ENCODE peak calls at places on chromosomes 5 and 9, in nine cellular contexts. V, X, T, P, Z, W, A, I and B are unnamed samples.

GRCh38 chr5:139543423-139543991 is 17.6 kb upstream of the UBE2D2 start:
- DNase-seq in V (peak; percentile 81), Z (peak; percentile 81), X (peak; percentile 59), W (peak; percentile 83), A (peak; percentile 27), T (peak; percentile 88), I (peak; percentile 34), P (no peak), B (no peak)

GRCh38 chr9:123065191-123065590 is 31.7 kb downstream of the GPR21 start:
- DNase-seq in V (no peak), Z (no peak), T (no peak), I (no peak), P (no peak), W (no peak), A (no peak), X (no peak), B (no peak)

GRCh38 chr5:74954919-74955318 is 88.7 kb upstream of the FAM169A start:
- DNase-seq in Z (no peak), W (no peak), T (no peak), V (no peak), P (peak; percentile 79), I (no peak), A (peak; percentile 33), X (peak; percentile 54), B (no peak)

GRCh38 chr9:117936185-117936758 is 232.1 kb downstream of the TLR4 start:
- DNase-seq in T (no peak), I (no peak), P (no peak), V (no peak), W (peak; percentile 68), A (no peak), X (no peak), Z (no peak), B (no peak)

GRCh38 chr5:134146651-134147544 is 29.9 kb downstream of the SKP1 start:
- DNase-seq in Z (no peak), V (no peak), A (no peak), T (no peak), X (no peak), I (no peak), W (no peak), P (no peak), B (no peak)

GRCh38 chr9:127133739-127134167 is 11.3 kb upstream of the ANGPTL2 start:
- DNase-seq in I (no peak), V (peak; percentile 48), P (peak; percentile 49), X (peak; percentile 74), W (no peak), A (peak; percentile 62), Z (no peak), T (no peak), B (no peak)

GRCh38 chr9:109912082-109912581 is 132.1 kb downstream of the PALM2AKAP2 start:
- DNase-seq in A (peak; percentile 64), X (peak; percentile 34), P (peak; percentile 94), W (no peak), Z (no peak), I (no peak), V (no peak), T (no peak), B (no peak)

GRCh38 chr5:139873033-139873794 is 77.6 kb downstream of the PSD2 start:
- DNase-seq in P (no peak), V (no peak), T (no peak), X (no peak), A (no peak), W (no peak), Z (no peak), I (no peak), B (no peak)

DNA sequence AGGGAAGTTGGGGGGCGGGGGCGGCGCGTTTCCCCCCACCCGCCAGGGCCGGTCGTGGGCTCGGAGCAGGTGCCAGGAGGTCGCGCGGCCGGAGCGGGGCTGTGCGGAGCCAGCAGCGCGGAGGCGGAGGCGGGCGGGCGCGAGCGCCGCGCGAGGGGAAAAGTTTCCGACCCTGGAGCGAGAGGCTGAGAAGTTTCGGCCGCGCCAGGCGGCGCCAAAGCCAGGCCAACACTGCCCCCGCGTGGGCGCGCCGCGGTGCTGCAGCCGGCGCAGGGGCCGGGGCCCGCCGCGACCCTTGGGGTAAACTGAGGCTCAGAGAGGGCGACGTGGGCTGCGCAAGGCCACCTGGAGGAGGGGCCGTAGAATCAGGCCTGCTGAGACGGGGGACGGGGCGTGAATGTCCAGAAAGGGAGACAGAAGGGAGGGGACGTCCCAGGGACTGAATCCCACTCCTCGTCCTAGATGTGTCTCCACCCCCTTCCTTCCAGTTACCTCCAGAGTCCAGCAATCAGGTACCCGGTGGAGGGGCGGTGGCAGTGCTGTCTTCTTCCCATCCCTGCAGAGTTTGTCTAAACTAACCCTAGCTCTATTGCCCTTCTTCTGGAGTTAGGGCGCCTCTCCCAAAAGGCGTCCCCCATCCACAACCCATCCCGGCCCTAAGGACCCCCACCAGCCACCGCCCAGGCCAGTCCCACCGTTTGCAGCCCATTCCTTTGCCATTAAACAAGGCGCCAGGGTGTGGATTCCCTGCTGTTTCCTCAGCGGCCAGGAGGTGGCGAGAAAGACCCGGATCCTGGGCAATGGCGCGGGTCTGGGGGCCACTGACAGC is 10.2 kb downstream of the C9orf50 start:
- DNase-seq in A (peak; percentile 68), I (peak; percentile 62), X (peak; percentile 77), T (peak; percentile 94), W (peak; percentile 72), Z (peak; percentile 83), V (peak; percentile 82), P (peak; percentile 30), B (no peak)
- H3K4me3 ChIP-seq in A (peak overlapping the region; percentile 60), I (peak overlapping the region; percentile 77), X (peak overlapping the region; percentile 45), T (peak overlapping the region; percentile 56), W (peak overlapping the region; percentile 51), Z (peak overlapping the region; percentile 57), V (peak overlapping the region; percentile 60), P (peak overlapping the region; percentile 53), B (peak overlapping the region; percentile 59)

GRCh38 chr9:138020795-138021182 is 143.2 kb downstream of the CACNA1B start:
- DNase-seq in V (no peak), I (no peak), X (no peak), T (peak; percentile 59), A (no peak), P (no peak), W (no peak), Z (no peak), B (no peak)

GRCh38 chr9:138021251-138022056 is 143.9 kb downstream of the CACNA1B start:
- DNase-seq in V (no peak), Z (no peak), W (no peak), X (no peak), A (no peak), P (no peak), I (no peak), T (peak; percentile 67), B (no peak)

GRCh38 chr9:138023394-138024124 is 146.0 kb downstream of the CACNA1B start:
- DNase-seq in V (no peak), W (no peak), P (no peak), A (no peak), T (peak; percentile 61), I (no peak), Z (no peak), X (no peak), B (no peak)

GRCh38 chr9:138022756-138023393 is 145.3 kb downstream of the CACNA1B start:
- DNase-seq in I (no peak), P (no peak), A (no peak), Z (no peak), T (peak; percentile 52), V (no peak), W (no peak), X (no peak), B (no peak)

GRCh38 chr9:138022121-138022741 is 144.6 kb downstream of the CACNA1B start:
- DNase-seq in T (peak; percentile 54), P (no peak), X (peak; percentile 2), Z (no peak), A (peak; percentile 1), V (no peak), I (no peak), W (peak; percentile 11), B (peak; percentile 48)
- TF ChIP-seq CTCF in T (no peak), P (peak; percentile 26), X (peak; percentile 22), Z (peak; percentile 28), A (peak; percentile 20), V (no peak), I (no peak), W (peak; percentile 31), B (peak; percentile 18)

DNA sequence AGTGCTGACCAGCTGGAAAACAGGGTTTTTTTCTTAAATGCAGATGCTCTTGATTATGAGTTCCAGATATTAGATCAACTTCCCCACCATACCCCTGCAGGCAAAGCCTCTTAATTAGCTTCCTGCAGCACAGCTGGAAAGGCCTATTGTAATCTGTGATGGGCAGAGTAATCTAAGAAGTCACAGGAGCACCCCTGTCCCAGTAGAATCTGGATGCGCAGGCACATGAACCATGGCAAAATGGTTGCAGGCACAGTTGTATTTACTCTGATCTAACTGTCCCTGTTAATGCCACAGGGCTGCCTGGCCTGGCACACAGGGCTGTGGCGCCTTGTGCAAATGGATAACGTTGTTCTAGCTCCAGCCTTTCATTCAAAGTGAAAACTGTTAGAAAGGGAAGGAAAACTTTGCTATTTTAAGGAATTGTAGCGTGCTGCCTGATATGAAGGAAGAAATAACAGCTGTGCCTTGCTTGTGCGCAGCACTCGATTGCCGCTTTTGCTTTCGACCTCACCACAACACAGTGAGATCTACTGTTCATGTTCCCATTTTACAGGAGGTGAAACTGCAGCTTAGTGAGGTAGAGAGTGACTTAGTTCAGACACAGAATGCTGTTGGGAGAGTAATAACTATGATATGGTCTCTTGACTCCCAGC is 2.3 kb downstream of the TGFBI start:
- DNase-seq in P (no peak), I (no peak), W (no peak), T (no peak), V (no peak), A (no peak), Z (no peak), X (no peak), B (peak; percentile 39)
- H3K4me3 ChIP-seq in P (no peak overlapping the region), I (no peak overlapping the region), W (no peak overlapping the region), T (peak overlapping the region; percentile 53), V (peak overlapping the region; percentile 56), A (peak overlapping the region; percentile 75), Z (peak overlapping the region; percentile 50), X (no peak overlapping the region), B (peak overlapping the region; percentile 76)

GRCh38 chr5:72152506-72152905 is 45.2 kb downstream of the MAP1B start:
- DNase-seq in V (no peak), T (no peak), A (no peak), P (no peak), W (no peak), Z (no peak), X (no peak), I (no peak), B (no peak)

GRCh38 chr5:72151169-72151568 is 43.9 kb downstream of the MAP1B start:
- DNase-seq in P (peak; percentile 33), X (peak; percentile 51), A (no peak), V (no peak), Z (no peak), W (no peak), I (no peak), T (no peak), B (no peak)

GRCh38 chr5:72153551-72153950 is 46.3 kb downstream of the MAP1B start:
- DNase-seq in V (no peak), I (no peak), X (no peak), P (no peak), A (no peak), T (no peak), W (no peak), Z (no peak), B (no peak)

GRCh38 chr5:72149742-72150141 is 42.5 kb downstream of the MAP1B start:
- DNase-seq in A (no peak), V (no peak), Z (no peak), P (no peak), I (no peak), X (no peak), W (no peak), T (no peak), B (no peak)

DNA sequence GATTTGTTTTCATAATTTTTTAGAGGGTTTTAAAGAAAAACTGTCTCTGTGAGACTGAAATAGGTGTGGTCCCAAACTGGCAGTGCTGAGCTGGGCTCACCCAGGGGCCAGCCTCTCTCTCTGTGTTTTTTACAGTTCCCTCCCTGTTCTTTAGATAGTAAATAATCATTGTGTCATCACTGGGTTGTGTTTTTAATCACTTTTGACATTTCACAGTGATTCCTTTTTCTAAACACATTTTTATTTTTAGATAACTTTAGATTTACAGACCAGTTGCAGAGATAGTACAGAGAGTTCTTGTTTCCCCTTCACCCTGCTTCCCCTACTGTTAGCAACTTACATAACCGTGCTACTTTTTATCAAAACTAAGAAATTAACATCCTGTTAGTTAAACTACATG is 44.4 kb downstream of the MAP1B start:
- DNase-seq in V (no peak), T (no peak), Z (no peak), A (no peak), I (no peak), P (no peak), W (no peak), X (peak; percentile 40), B (no peak)
- TF ChIP-seq CTCF in V (no peak), T (no peak), Z (no peak), A (no peak), I (no peak), P (no peak), W (no peak), X (no peak), B (no peak)